ENCODE peak calls at places on chromosomes 11 and 22, in nine cellular contexts. One of them, this sample, is unnamed.

GRCh38 chr22:48758905-48759875 is 1068.5 kb downstream of the BRD1 start:
- DNase-seq in MCF 10A: no peak
- DNase-seq in CD4-positive, alpha-beta T cell: no peak
- DNase-seq in HL-60: no peak
- DNase-seq in RWPE1: no peak
- DNase-seq in kidney: no peak
- DNase-seq in H9: peak
- DNase-seq in right atrium auricular region: peak
- DNase-seq in nephron progenitor cell: no peak
- DNase-seq in this sample: no peak

GRCh38 chr11:35235944-35236666 is 97.1 kb downstream of the CD44 start:
- DNase-seq in MCF 10A: peak
- DNase-seq in CD4-positive, alpha-beta T cell: peak
- DNase-seq in HL-60: no peak
- DNase-seq in RWPE1: peak
- DNase-seq in kidney: no peak
- DNase-seq in H9: no peak
- DNase-seq in right atrium auricular region: no peak
- DNase-seq in nephron progenitor cell: no peak
- DNase-seq in this sample: no peak

GRCh38 chr11:74055938-74056337 is 47.1 kb upstream of the UCP3 start:
- DNase-seq in MCF 10A: peak
- DNase-seq in CD4-positive, alpha-beta T cell: no peak
- DNase-seq in HL-60: no peak
- DNase-seq in RWPE1: peak
- DNase-seq in kidney: no peak
- DNase-seq in H9: no peak
- DNase-seq in right atrium auricular region: no peak
- DNase-seq in nephron progenitor cell: no peak
- DNase-seq in this sample: no peak

GRCh38 chr22:38110008-38110862 is at the start of gene BAIAP2L2:
- DNase-seq in MCF 10A: no peak
- DNase-seq in CD4-positive, alpha-beta T cell: no peak
- DNase-seq in HL-60: no peak
- DNase-seq in RWPE1: peak
- DNase-seq in kidney: peak
- DNase-seq in H9: peak
- DNase-seq in right atrium auricular region: no peak
- DNase-seq in nephron progenitor cell: peak
- DNase-seq in this sample: no peak

GRCh38 chr22:41966607-41967240 is 2.5 kb upstream of the SEPTIN3 start:
- DNase-seq in MCF 10A: peak
- DNase-seq in CD4-positive, alpha-beta T cell: no peak
- DNase-seq in HL-60: peak
- DNase-seq in RWPE1: peak
- DNase-seq in kidney: no peak
- DNase-seq in H9: peak
- DNase-seq in right atrium auricular region: no peak
- DNase-seq in nephron progenitor cell: no peak
- DNase-seq in this sample: peak

GRCh38 chr11:14932447-14932846 is 39.7 kb downstream of the CALCA start:
- DNase-seq in MCF 10A: no peak
- DNase-seq in CD4-positive, alpha-beta T cell: no peak
- DNase-seq in HL-60: no peak
- DNase-seq in RWPE1: no peak
- DNase-seq in kidney: no peak
- DNase-seq in H9: no peak
- DNase-seq in right atrium auricular region: no peak
- DNase-seq in nephron progenitor cell: no peak
- DNase-seq in this sample: no peak

GRCh38 chr11:134124660-134125451 is 56.0 kb downstream of the JAM3 start:
- DNase-seq in MCF 10A: no peak
- DNase-seq in CD4-positive, alpha-beta T cell: no peak
- DNase-seq in HL-60: no peak
- DNase-seq in RWPE1: no peak
- DNase-seq in kidney: peak
- DNase-seq in H9: peak
- DNase-seq in right atrium auricular region: peak
- DNase-seq in nephron progenitor cell: peak
- DNase-seq in this sample: no peak

GRCh38 chr11:93543292-93543977 is at the start of gene SMCO4:
- DNase-seq in MCF 10A: peak
- DNase-seq in CD4-positive, alpha-beta T cell: peak
- DNase-seq in HL-60: peak
- DNase-seq in RWPE1: peak
- DNase-seq in kidney: peak
- DNase-seq in H9: peak
- DNase-seq in right atrium auricular region: peak
- DNase-seq in nephron progenitor cell: peak
- DNase-seq in this sample: peak

GRCh38 chr11:9160166-9160565 is 68.8 kb upstream of the SCUBE2 start:
- DNase-seq in MCF 10A: no peak
- DNase-seq in CD4-positive, alpha-beta T cell: no peak
- DNase-seq in HL-60: no peak
- DNase-seq in RWPE1: no peak
- DNase-seq in kidney: no peak
- DNase-seq in H9: no peak
- DNase-seq in right atrium auricular region: no peak
- DNase-seq in nephron progenitor cell: no peak
- DNase-seq in this sample: no peak

GRCh38 chr22:23383491-23384450 is 196.3 kb downstream of the IGLL1 start:
- DNase-seq in MCF 10A: no peak
- DNase-seq in CD4-positive, alpha-beta T cell: no peak
- DNase-seq in HL-60: no peak
- DNase-seq in RWPE1: no peak
- DNase-seq in kidney: peak
- DNase-seq in H9: peak
- DNase-seq in right atrium auricular region: no peak
- DNase-seq in nephron progenitor cell: peak
- DNase-seq in this sample: no peak

GRCh38 chr22:50444663-50445062 is 30.2 kb downstream of the SBF1 start:
- DNase-seq in MCF 10A: peak
- DNase-seq in CD4-positive, alpha-beta T cell: no peak
- DNase-seq in HL-60: no peak
- DNase-seq in RWPE1: no peak
- DNase-seq in kidney: peak
- DNase-seq in H9: no peak
- DNase-seq in right atrium auricular region: no peak
- DNase-seq in nephron progenitor cell: no peak
- DNase-seq in this sample: no peak

GRCh38 chr11:27162237-27162636 is 121.6 kb downstream of the BBOX1 start:
- DNase-seq in MCF 10A: no peak
- DNase-seq in CD4-positive, alpha-beta T cell: no peak
- DNase-seq in HL-60: no peak
- DNase-seq in RWPE1: no peak
- DNase-seq in kidney: no peak
- DNase-seq in H9: no peak
- DNase-seq in right atrium auricular region: no peak
- DNase-seq in nephron progenitor cell: no peak
- DNase-seq in this sample: no peak

GRCh38 chr11:27161071-27161470 is 120.5 kb downstream of the BBOX1 start:
- DNase-seq in MCF 10A: no peak
- DNase-seq in CD4-positive, alpha-beta T cell: no peak
- DNase-seq in HL-60: no peak
- DNase-seq in RWPE1: no peak
- DNase-seq in kidney: no peak
- DNase-seq in H9: no peak
- DNase-seq in right atrium auricular region: no peak
- DNase-seq in nephron progenitor cell: no peak
- DNase-seq in this sample: no peak

GRCh38 chr11:27153136-27153535 is 112.5 kb downstream of the BBOX1 start:
- DNase-seq in MCF 10A: no peak
- DNase-seq in CD4-positive, alpha-beta T cell: no peak
- DNase-seq in HL-60: no peak
- DNase-seq in RWPE1: no peak
- DNase-seq in kidney: no peak
- DNase-seq in H9: no peak
- DNase-seq in right atrium auricular region: no peak
- DNase-seq in nephron progenitor cell: no peak
- DNase-seq in this sample: no peak

GRCh38 chr11:27158763-27159679 is 118.4 kb downstream of the BBOX1 start:
- DNase-seq in MCF 10A: peak
- DNase-seq in CD4-positive, alpha-beta T cell: no peak
- DNase-seq in HL-60: peak
- DNase-seq in RWPE1: peak
- DNase-seq in kidney: no peak
- DNase-seq in H9: peak
- DNase-seq in right atrium auricular region: no peak
- DNase-seq in nephron progenitor cell: peak
- DNase-seq in this sample: peak
- TF ChIP-seq CTCF in MCF 10A: peak
- TF ChIP-seq CTCF in CD4-positive, alpha-beta T cell: no peak
- TF ChIP-seq CTCF in HL-60: peak
- TF ChIP-seq CTCF in RWPE1: peak
- TF ChIP-seq CTCF in kidney: peak
- TF ChIP-seq CTCF in H9: peak
- TF ChIP-seq CTCF in right atrium auricular region: peak
- TF ChIP-seq CTCF in nephron progenitor cell: peak
- TF ChIP-seq CTCF in this sample: peak

GRCh38 chr11:2747236-2748015 is 47.6 kb upstream of the KCNQ1OT1 start:
- DNase-seq in MCF 10A: no peak
- DNase-seq in CD4-positive, alpha-beta T cell: no peak
- DNase-seq in HL-60: no peak
- DNase-seq in RWPE1: no peak
- DNase-seq in kidney: peak
- DNase-seq in H9: no peak
- DNase-seq in right atrium auricular region: no peak
- DNase-seq in nephron progenitor cell: no peak
- DNase-seq in this sample: no peak

GRCh38 chr11:2746401-2747230 is 46.8 kb upstream of the KCNQ1OT1 start:
- DNase-seq in MCF 10A: no peak
- DNase-seq in CD4-positive, alpha-beta T cell: no peak
- DNase-seq in HL-60: no peak
- DNase-seq in RWPE1: no peak
- DNase-seq in kidney: peak
- DNase-seq in H9: no peak
- DNase-seq in right atrium auricular region: no peak
- DNase-seq in nephron progenitor cell: no peak
- DNase-seq in this sample: no peak

GRCh38 chr11:2748814-2749554 is 49.2 kb upstream of the KCNQ1OT1 start:
- DNase-seq in MCF 10A: no peak
- DNase-seq in CD4-positive, alpha-beta T cell: no peak
- DNase-seq in HL-60: no peak
- DNase-seq in RWPE1: no peak
- DNase-seq in kidney: peak
- DNase-seq in H9: no peak
- DNase-seq in right atrium auricular region: no peak
- DNase-seq in nephron progenitor cell: no peak
- DNase-seq in this sample: no peak

GRCh38 chr11:2750101-2750509 is 50.3 kb upstream of the KCNQ1OT1 start:
- DNase-seq in MCF 10A: no peak
- DNase-seq in CD4-positive, alpha-beta T cell: no peak
- DNase-seq in HL-60: no peak
- DNase-seq in RWPE1: no peak
- DNase-seq in kidney: peak
- DNase-seq in H9: no peak
- DNase-seq in right atrium auricular region: no peak
- DNase-seq in nephron progenitor cell: no peak
- DNase-seq in this sample: no peak

GRCh38 chr11:2748061-2748813 is 48.4 kb upstream of the KCNQ1OT1 start:
- DNase-seq in MCF 10A: no peak
- DNase-seq in CD4-positive, alpha-beta T cell: no peak
- DNase-seq in HL-60: no peak
- DNase-seq in RWPE1: no peak
- DNase-seq in kidney: peak
- DNase-seq in H9: no peak
- DNase-seq in right atrium auricular region: no peak
- DNase-seq in nephron progenitor cell: no peak
- DNase-seq in this sample: no peak
- TF ChIP-seq CTCF in MCF 10A: no peak
- TF ChIP-seq CTCF in CD4-positive, alpha-beta T cell: no peak
- TF ChIP-seq CTCF in HL-60: no peak
- TF ChIP-seq CTCF in RWPE1: no peak
- TF ChIP-seq CTCF in kidney: no peak
- TF ChIP-seq CTCF in H9: no peak
- TF ChIP-seq CTCF in right atrium auricular region: no peak
- TF ChIP-seq CTCF in nephron progenitor cell: no peak
- TF ChIP-seq CTCF in this sample: no peak

DNA sequence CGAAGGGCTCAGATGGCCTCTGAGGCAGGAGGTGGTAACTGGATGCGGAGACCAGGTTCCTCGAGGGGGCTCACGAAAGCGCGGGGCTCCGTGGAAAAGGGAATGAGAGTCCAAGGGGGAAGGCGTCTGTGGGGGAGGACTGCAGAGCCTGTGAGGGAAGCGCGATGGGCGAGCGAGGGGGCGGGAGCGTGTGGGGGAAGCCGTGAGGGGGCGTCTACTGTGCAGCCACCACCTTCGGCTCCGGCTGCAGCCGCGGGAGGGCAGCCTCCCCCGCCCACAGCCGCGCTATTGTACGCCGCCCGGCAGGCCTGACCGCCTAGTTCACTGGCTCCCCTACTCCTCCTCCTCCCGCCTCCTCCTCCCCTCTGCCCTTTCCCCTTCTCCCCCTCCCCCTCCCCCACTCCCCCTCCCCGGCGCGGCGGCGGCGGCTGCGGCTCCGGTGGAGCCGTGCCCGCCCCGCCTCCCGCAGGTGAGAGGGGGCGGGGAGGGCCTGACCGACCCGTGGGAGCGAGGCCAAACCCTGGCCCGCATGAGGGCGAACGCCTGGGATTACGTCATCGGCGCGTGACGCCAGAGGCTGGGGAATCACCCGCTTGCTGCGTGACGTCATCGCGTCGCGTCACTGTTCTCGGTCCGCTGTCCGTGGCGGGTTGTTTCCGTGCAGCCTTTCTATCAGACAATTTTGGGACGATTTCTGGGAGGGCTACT is at the start of gene PAK1:
- DNase-seq in MCF 10A: peak
- DNase-seq in CD4-positive, alpha-beta T cell: peak
- DNase-seq in HL-60: peak
- DNase-seq in RWPE1: peak
- DNase-seq in kidney: peak
- DNase-seq in H9: peak
- DNase-seq in right atrium auricular region: peak
- DNase-seq in nephron progenitor cell: peak
- DNase-seq in this sample: peak
- TF ChIP-seq CTCF in MCF 10A: no peak
- TF ChIP-seq CTCF in CD4-positive, alpha-beta T cell: no peak
- TF ChIP-seq CTCF in HL-60: no peak
- TF ChIP-seq CTCF in RWPE1: peak
- TF ChIP-seq CTCF in kidney: peak
- TF ChIP-seq CTCF in H9: peak
- TF ChIP-seq CTCF in right atrium auricular region: no peak
- TF ChIP-seq CTCF in nephron progenitor cell: no peak
- TF ChIP-seq CTCF in this sample: peak

DNA sequence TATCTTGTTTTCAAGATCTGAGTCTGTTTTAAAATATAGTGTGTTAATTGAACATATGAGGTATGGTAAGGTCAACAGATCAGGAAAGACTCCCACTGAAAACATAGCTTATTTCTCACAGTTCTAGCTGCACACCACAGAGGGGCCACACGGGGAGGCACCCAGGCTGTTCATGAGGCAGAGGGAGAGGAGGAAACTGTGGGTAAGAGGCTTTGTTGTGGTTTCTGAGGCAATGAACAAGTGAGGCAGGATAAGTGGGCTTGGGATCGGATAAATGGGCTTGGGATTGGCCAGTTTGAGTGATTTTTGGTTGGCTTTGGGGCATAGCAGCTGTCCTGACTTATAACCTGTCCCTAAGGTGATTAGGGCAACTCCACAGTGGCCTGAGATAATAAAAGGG is 242.1 kb downstream of the LUZP2 start:
- DNase-seq in MCF 10A: no peak
- DNase-seq in CD4-positive, alpha-beta T cell: no peak
- DNase-seq in HL-60: no peak
- DNase-seq in RWPE1: no peak
- DNase-seq in kidney: no peak
- DNase-seq in H9: no peak
- DNase-seq in right atrium auricular region: no peak
- DNase-seq in nephron progenitor cell: no peak
- DNase-seq in this sample: no peak
- TF ChIP-seq CTCF in MCF 10A: no peak
- TF ChIP-seq CTCF in CD4-positive, alpha-beta T cell: no peak
- TF ChIP-seq CTCF in HL-60: peak
- TF ChIP-seq CTCF in RWPE1: no peak
- TF ChIP-seq CTCF in kidney: no peak
- TF ChIP-seq CTCF in H9: no peak
- TF ChIP-seq CTCF in right atrium auricular region: no peak
- TF ChIP-seq CTCF in nephron progenitor cell: no peak
- TF ChIP-seq CTCF in this sample: no peak

This sample was measured in GM10248.